ENCODE peak calls at places on chromosomes 6 and 20, in eight cellular contexts. F is natural killer cell; N is body of pancreas; M is CD8-positive, alpha-beta T cell; T is AG09319; V is SK-N-SH; A is kidney; G is sigmoid colon. K is an unnamed sample.

GRCh38 chr20:9514461-9515210 is at the start of gene LAMP5:
- DNase-seq in M (no peak), V (peak), F (no peak), A (peak), T (no peak), N (peak), G (no peak), K (no peak)

GRCh38 chr20:37565134-37565811 is 37.6 kb upstream of the BLCAP start:
- DNase-seq in V (no peak), G (no peak), A (no peak), F (no peak), M (no peak), T (no peak), N (no peak), K (no peak)

GRCh38 chr20:18009116-18009515 is 40.3 kb downstream of the MGME1 start:
- DNase-seq in M (no peak), N (peak), F (no peak), T (no peak), G (no peak), V (no peak), A (no peak), K (no peak)

GRCh38 chr6:112665114-112665513 is 318.0 kb downstream of the RFPL4B start:
- DNase-seq in A (no peak), F (no peak), V (no peak), G (no peak), M (no peak), T (no peak), N (no peak), K (no peak)

GRCh38 chr6:110542311-110543024 is 66.1 kb upstream of the SLC22A16 start:
- DNase-seq in V (peak), N (no peak), A (no peak), G (no peak), F (no peak), M (no peak), T (no peak), K (no peak)

GRCh38 chr6:113654396-113654795 is 202.7 kb upstream of the MARCKS start:
- DNase-seq in N (peak), M (no peak), V (no peak), F (no peak), T (no peak), A (peak), G (peak), K (no peak)

GRCh38 chr6:39191236-39191930 is 37.9 kb downstream of the KCNK5 start:
- DNase-seq in V (no peak), A (peak), N (no peak), G (no peak), M (no peak), F (no peak), T (no peak), K (no peak)

GRCh38 chr20:58213112-58213511 is 15.3 kb downstream of the ANKRD60 start:
- DNase-seq in F (no peak), G (no peak), M (no peak), N (peak), T (no peak), A (no peak), V (peak), K (no peak)

GRCh38 chr6:17394192-17394611 is 807 bp downstream of the CAP2 start:
- DNase-seq in M (no peak), G (peak), A (peak), T (no peak), N (peak), F (no peak), V (no peak), K (no peak)

GRCh38 chr6:149031545-149032317 is 284.9 kb downstream of the UST start:
- DNase-seq in F (no peak), T (peak), V (peak), A (no peak), G (no peak), M (peak), N (peak), K (no peak)

GRCh38 chr6:39062014-39062740 is 13.6 kb downstream of the GLP1R start:
- DNase-seq in M (no peak), G (no peak), F (no peak), A (no peak), N (no peak), V (peak), T (no peak), K (peak)

GRCh38 chr20:17641993-17642392 is 40.0 kb downstream of the RRBP1 start:
- DNase-seq in G (no peak), T (no peak), V (no peak), M (no peak), N (no peak), A (peak), F (no peak), K (no peak)

GRCh38 chr6:109491207-109491938 is 8.4 kb upstream of the ZBTB24 start:
- DNase-seq in V (no peak), N (no peak), T (no peak), F (no peak), A (no peak), G (no peak), M (peak), K (no peak)

GRCh38 chr6:32108094-32108627 is 977 bp downstream of the TNXB start:
- DNase-seq in G (peak), F (no peak), N (peak), A (peak), M (no peak), T (no peak), V (peak), K (no peak)

GRCh38 chr20:1150218-1150617 is 31.8 kb downstream of the PSMF1 start:
- DNase-seq in F (no peak), M (no peak), T (no peak), A (no peak), G (no peak), V (no peak), N (no peak), K (no peak)

GRCh38 chr20:52410746-52411317 is 219.3 kb upstream of the ZFP64 start:
- DNase-seq in V (no peak), A (no peak), F (no peak), G (no peak), N (no peak), M (peak), T (no peak), K (no peak)

GRCh38 chr6:145547596-145548325 is 187.6 kb downstream of the EPM2A start:
- DNase-seq in V (no peak), M (no peak), F (no peak), G (no peak), A (no peak), N (no peak), T (no peak), K (no peak)

GRCh38 chr6:21586300-21586699 is 7.3 kb upstream of the SOX4 start:
- DNase-seq in V (no peak), T (no peak), A (no peak), G (no peak), F (no peak), M (no peak), N (no peak), K (no peak)

GRCh38 chr6:150291968-150292710 is 76.7 kb upstream of the IYD start:
- DNase-seq in A (no peak), F (no peak), V (no peak), G (no peak), N (no peak), M (no peak), T (no peak), K (no peak)

GRCh38 chr6:163588211-163588919 is 173.8 kb downstream of the QKI start:
- DNase-seq in A (no peak), M (no peak), G (no peak), N (no peak), V (peak), F (no peak), T (peak), K (no peak)

GRCh38 chr20:63955281-63955845 is 853 bp downstream of the UCKL1 start:
- DNase-seq in M (peak), G (no peak), N (peak), V (peak), F (no peak), A (peak), T (no peak), K (peak)

GRCh38 chr6:165634076-165634475 is 29.0 kb downstream of the PDE10A start:
- DNase-seq in A (no peak), M (no peak), N (no peak), T (no peak), G (no peak), F (no peak), V (no peak), K (no peak)

GRCh38 chr20:18138639-18139583 is 1.2 kb downstream of the KAT14 start:
- DNase-seq in M (no peak), F (no peak), N (no peak), A (no peak), G (no peak), T (no peak), V (no peak), K (no peak)

GRCh38 chr6:26250806-26251075 is 114.3 kb upstream of the BTN3A2 start:
- DNase-seq in N (no peak), M (peak), F (no peak), V (no peak), A (no peak), G (no peak), T (no peak), K (no peak)

GRCh38 chr6:118468682-118469465 is 79.2 kb upstream of the PLN start:
- DNase-seq in V (no peak), A (no peak), M (no peak), T (no peak), N (no peak), G (no peak), F (no peak), K (no peak)

GRCh38 chr6:33483678-33484077 is 29.3 kb downstream of the ZBTB9 start:
- DNase-seq in M (no peak), V (no peak), A (no peak), G (no peak), N (no peak), T (no peak), F (no peak), K (no peak)

GRCh38 chr6:163415176-163415619 is 680 bp downstream of the QKI start:
- DNase-seq in V (peak), G (peak), M (peak), N (no peak), A (peak), F (no peak), T (no peak), K (no peak)

GRCh38 chr6:116329156-116329555 is 41.6 kb upstream of the DSE start:
- DNase-seq in F (no peak), A (no peak), M (no peak), N (no peak), T (peak), V (no peak), G (no peak), K (no peak)

GRCh38 chr6:73579389-73579788 is 58.6 kb upstream of the EEF1A1 start:
- DNase-seq in A (no peak), N (no peak), V (no peak), G (no peak), F (no peak), T (no peak), M (no peak), K (no peak)

GRCh38 chr6:100100776-100101175 is 106.8 kb upstream of the MCHR2 start:
- DNase-seq in T (no peak), A (no peak), G (no peak), F (no peak), M (no peak), V (no peak), N (no peak), K (no peak)

GRCh38 chr6:100096356-100096755 is 102.3 kb upstream of the MCHR2 start:
- DNase-seq in F (no peak), M (no peak), G (no peak), A (no peak), T (no peak), V (no peak), N (no peak), K (no peak)

GRCh38 chr6:100096936-100097335 is 102.9 kb upstream of the MCHR2 start:
- DNase-seq in V (no peak), M (no peak), A (no peak), G (no peak), N (no peak), F (no peak), T (no peak), K (no peak)

GRCh38 chr6:100101656-100102055 is 107.6 kb upstream of the MCHR2 start:
- DNase-seq in G (no peak), N (no peak), F (no peak), T (no peak), V (no peak), A (no peak), M (no peak), K (no peak)

GRCh38 chr6:100099189-100100074 is 105.4 kb upstream of the MCHR2 start:
- DNase-seq in V (peak), T (no peak), F (no peak), A (no peak), G (no peak), N (no peak), M (no peak), K (no peak)
- TF ChIP-seq CTCF in V (peak), T (peak), F (peak), A (peak), G (no peak), N (peak), M (peak), K (peak)

DNA sequence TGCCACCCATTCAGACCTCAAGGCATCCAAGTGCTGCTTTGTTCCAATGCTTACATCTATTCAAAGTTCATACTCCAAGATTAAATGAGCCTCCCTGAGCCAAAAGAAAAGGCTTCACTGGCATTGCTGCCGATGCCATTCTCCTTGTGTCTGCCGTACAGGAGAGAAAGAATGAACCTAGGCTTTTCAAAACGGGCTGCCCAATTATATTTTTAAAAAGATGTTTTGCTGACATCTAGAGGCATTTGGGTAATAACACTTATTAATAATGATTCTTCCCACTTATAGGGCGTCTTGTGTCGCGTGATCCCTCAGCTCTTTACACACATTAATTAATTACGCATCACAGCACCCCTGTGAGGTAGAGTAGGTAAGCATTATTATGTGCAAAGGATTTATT is 545.6 kb downstream of the PKHD1 start:
- DNase-seq in F (no peak), M (no peak), V (peak), G (no peak), T (no peak), N (no peak), A (no peak), K (no peak)
- TF ChIP-seq CTCF in F (no peak), M (no peak), V (peak), G (no peak), T (no peak), N (peak), A (no peak), K (peak)

DNA sequence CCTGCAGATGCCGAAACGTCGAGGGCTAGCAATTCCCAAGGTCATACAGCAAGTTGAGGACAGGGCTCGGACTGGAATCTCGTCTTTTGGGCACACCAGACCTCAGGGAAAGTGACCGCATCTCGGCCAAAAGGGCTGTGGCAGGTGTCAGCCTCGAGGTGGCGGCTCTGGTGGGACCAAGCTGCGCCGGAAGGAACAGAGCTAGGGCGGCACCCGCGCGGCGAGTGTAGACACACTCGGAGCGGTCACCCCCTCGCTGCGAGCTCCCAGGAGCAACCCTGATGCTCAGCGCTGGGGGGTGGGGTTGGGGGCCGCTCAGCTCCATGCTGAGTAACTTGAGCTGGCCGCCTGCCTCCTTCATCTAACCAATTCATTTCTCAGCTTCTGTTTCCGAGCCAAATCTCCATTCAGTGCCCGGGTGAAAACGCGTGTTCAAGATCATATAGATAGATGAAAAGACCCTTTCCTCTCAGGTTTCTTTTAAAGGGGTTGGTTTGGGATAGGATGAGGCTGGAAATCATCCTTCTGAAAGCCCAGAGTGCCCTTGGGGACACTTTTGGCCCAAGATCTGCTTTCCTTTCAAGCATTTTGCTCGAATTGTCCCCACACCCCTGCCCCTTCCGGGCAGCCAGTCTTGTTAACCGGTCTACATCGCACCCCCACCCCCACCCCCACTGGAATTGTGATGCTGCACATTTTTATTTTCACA is 2.3 kb upstream of the TUBB2B start:
- DNase-seq in A (no peak), F (no peak), G (no peak), T (no peak), V (peak), N (no peak), M (peak), K (no peak)
- TF ChIP-seq CTCF in A (no peak), F (no peak), G (no peak), T (no peak), V (no peak), N (no peak), M (no peak), K (no peak)

GRCh38 chr20:21104466-21104761 is 1.7 kb downstream of the LINC00237 start:
- DNase-seq in N (no peak), F (no peak), M (no peak), T (no peak), V (peak), G (no peak), A (no peak), K (no peak)
- TF ChIP-seq CTCF in N (no peak), F (no peak), M (no peak), T (no peak), V (no peak), G (no peak), A (no peak), K (no peak)

GRCh38 chr20:49821850-49822249 is 9.2 kb downstream of the SLC9A8 start:
- DNase-seq in N (no peak), A (no peak), F (no peak), T (peak), G (no peak), V (no peak), M (no peak), K (no peak)
- TF ChIP-seq CTCF in N (no peak), A (peak), F (no peak), T (peak), G (no peak), V (no peak), M (no peak), K (no peak)

GRCh38 chr6:137869781-137870180 is 2.7 kb downstream of the TNFAIP3 start:
- DNase-seq in A (no peak), G (no peak), M (no peak), T (no peak), F (no peak), N (no peak), V (no peak), K (no peak)
- TF ChIP-seq CTCF in A (no peak), G (no peak), M (no peak), T (no peak), F (no peak), N (no peak), V (no peak), K (no peak)